ENCODE peak calls at places on chromosomes 12 and 14, in nine cellular contexts. P is omental fat pad, A is fibroblast of mammary gland, R is fibroblast of the aortic adventitia, K is PC-9, D is AG09309, N is endothelial cell, Z is fibroblast of villous mesenchyme, Y is glutamatergic neuron. V is an unnamed sample.

GRCh38 chr12:20368653-20369163 is 371 bp downstream of the PDE3A start:
- DNase-seq in K (no peak), P (no peak), Z (peak), Y (peak), N (peak), A (peak), D (no peak), R (peak), V (no peak)

GRCh38 chr12:68236421-68237059 is 10.9 kb upstream of the IL26 start:
- DNase-seq in D (no peak), R (peak), P (no peak), A (peak), K (no peak), N (no peak), Y (no peak), Z (peak), V (no peak)

GRCh38 chr12:86914716-86915115 is 658.5 kb upstream of the MGAT4C start:
- DNase-seq in Y (no peak), N (peak), R (peak), D (no peak), P (no peak), Z (peak), K (peak), A (peak), V (peak)

GRCh38 chr14:96634481-96634880 is 132.3 kb downstream of the PAPOLA start:
- DNase-seq in K (no peak), R (no peak), A (no peak), N (no peak), P (no peak), Z (no peak), D (no peak), Y (no peak), V (no peak)

GRCh38 chr14:74324945-74325361 is 22.2 kb upstream of the ABCD4 start:
- DNase-seq in Y (no peak), Z (peak), K (peak), R (peak), P (no peak), A (peak), N (no peak), D (no peak), V (no peak)

GRCh38 chr12:52395761-52396434 is 10.2 kb downstream of the KRT82 start:
- DNase-seq in D (no peak), N (peak), R (peak), Z (peak), K (peak), Y (no peak), P (no peak), A (peak), V (no peak)

GRCh38 chr14:96040836-96041371 is 1.7 kb downstream of the C14orf132 start:
- DNase-seq in N (no peak), D (no peak), K (no peak), P (no peak), A (no peak), Y (no peak), Z (peak), R (peak), V (no peak)

GRCh38 chr12:131507881-131508280 is 203.0 kb upstream of the SFSWAP start:
- DNase-seq in Y (no peak), Z (no peak), D (no peak), N (no peak), P (no peak), R (no peak), K (no peak), A (no peak), V (no peak)

GRCh38 chr14:68417007-68417659 is 375.7 kb downstream of the ZFP36L1 start:
- DNase-seq in D (no peak), Y (no peak), P (no peak), Z (no peak), N (no peak), K (no peak), A (no peak), R (no peak), V (no peak)

GRCh38 chr14:67943947-67944346 is 124.4 kb downstream of the RAD51B start:
- DNase-seq in D (peak), K (peak), P (no peak), R (peak), Z (peak), Y (peak), N (peak), A (peak), V (peak)

GRCh38 chr14:29558516-29558915 is 369.1 kb downstream of the PRKD1 start:
- DNase-seq in R (peak), A (no peak), D (peak), Z (peak), P (no peak), Y (no peak), N (no peak), K (no peak), V (no peak)

GRCh38 chr14:34539407-34540180 is at the start of gene EAPP:
- DNase-seq in Z (peak), K (peak), A (peak), N (peak), Y (peak), R (peak), P (peak), D (peak), V (peak)

GRCh38 chr12:1544991-1545700 is 49.2 kb downstream of the FBXL14 start:
- DNase-seq in D (no peak), P (no peak), A (peak), K (no peak), Y (no peak), R (peak), Z (peak), N (no peak), V (no peak)

GRCh38 chr14:105076296-105076804 is 11.1 kb upstream of the GPR132 start:
- DNase-seq in A (no peak), K (no peak), P (no peak), D (no peak), R (no peak), Z (no peak), N (no peak), Y (no peak), V (no peak)

GRCh38 chr14:41636492-41637392 is 30.1 kb downstream of the LRFN5 start:
- DNase-seq in Y (no peak), A (no peak), N (no peak), D (no peak), P (no peak), R (no peak), K (no peak), Z (no peak), V (no peak)

GRCh38 chr14:69315302-69315701 is 55.3 kb downstream of the GALNT16 start:
- DNase-seq in P (no peak), D (no peak), K (no peak), Y (no peak), R (no peak), A (peak), Z (no peak), N (no peak), V (no peak)

GRCh38 chr14:28987516-28987915 is 220.9 kb downstream of the FOXG1 start:
- DNase-seq in Z (peak), Y (no peak), N (no peak), K (no peak), D (no peak), R (peak), A (peak), P (no peak), V (no peak)

GRCh38 chr12:107393043-107393725 is 292.4 kb upstream of the PWP1 start:
- DNase-seq in D (no peak), K (no peak), Z (no peak), Y (no peak), N (no peak), A (no peak), P (no peak), R (no peak), V (no peak)

GRCh38 chr14:36279306-36280244 is 40.9 kb downstream of the MBIP start:
- DNase-seq in R (no peak), N (no peak), P (no peak), Z (no peak), Y (no peak), A (no peak), K (no peak), D (no peak), V (no peak)

DNA sequence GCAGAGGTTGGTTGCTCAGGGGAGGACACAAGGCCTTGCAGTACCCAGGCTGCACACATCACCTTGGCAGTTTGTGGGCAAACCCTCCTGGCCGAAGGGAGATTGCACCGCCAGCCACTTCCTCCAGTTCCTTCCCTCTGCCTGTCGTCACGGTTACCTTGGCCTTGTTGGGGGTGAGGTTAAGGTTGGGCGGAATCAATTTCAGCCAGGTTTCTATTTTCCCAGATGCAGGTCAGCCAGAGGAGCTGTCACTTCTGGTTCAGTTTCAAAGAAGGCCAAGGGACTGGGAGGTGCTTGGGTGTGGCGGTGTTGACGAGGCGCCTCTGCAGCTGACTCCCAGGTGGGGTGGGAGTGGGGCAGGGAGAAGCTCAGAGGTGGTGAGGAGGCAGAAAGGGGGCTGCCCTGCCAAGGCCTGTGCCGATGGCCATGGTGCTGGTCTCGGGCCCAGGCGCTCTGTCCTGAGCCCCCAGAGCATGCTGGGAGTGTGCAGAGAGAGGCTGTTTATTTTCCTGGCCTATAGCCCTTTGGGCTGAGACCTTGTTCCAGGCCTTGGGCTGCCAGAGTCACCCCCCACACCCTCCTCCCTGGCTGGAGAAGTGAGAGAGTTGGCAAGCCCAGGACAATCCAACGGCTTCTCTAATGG is 31.4 kb downstream of the JDP2 start:
- DNase-seq in Y (no peak), N (no peak), A (no peak), D (no peak), K (peak), R (no peak), Z (no peak), P (no peak), V (no peak)
- TF ChIP-seq CTCF in Y (no peak), N (no peak), A (no peak), D (no peak), K (no peak), R (no peak), Z (no peak), P (no peak), V (peak)

GRCh38 chr12:127494961-127495915 is 771.7 kb upstream of the TMEM132C start:
- DNase-seq in K (no peak), N (no peak), D (no peak), R (no peak), P (no peak), A (no peak), Z (no peak), Y (no peak), V (no peak)
- TF ChIP-seq CTCF in K (no peak), N (no peak), D (no peak), R (no peak), P (no peak), A (no peak), Z (no peak), Y (no peak), V (no peak)

DNA sequence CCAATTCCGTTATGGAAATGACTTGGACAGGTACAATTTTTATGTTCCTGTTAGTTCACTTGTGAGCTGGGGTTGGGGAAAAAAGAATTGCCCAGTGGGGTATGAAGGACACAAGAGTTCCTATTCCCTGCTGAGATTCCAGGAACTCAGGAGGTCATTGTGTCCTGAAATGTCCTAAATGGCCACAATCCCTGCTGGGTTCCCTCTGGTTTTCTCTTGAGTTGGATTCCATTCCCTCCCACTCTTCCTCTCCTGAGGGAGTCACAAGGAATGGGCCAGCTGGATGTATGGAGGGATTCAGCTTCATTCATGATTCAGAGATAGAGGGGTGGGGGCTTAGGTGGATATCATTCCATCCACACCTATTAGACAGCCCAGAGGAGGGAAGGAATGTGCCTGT is 34.5 kb upstream of the DCD start:
- DNase-seq in Y (no peak), R (no peak), N (no peak), D (no peak), Z (no peak), K (no peak), P (no peak), A (no peak), V (no peak)
- TF ChIP-seq CTCF in Y (no peak), R (no peak), N (no peak), D (no peak), Z (no peak), K (no peak), P (no peak), A (no peak), V (no peak)

DNA sequence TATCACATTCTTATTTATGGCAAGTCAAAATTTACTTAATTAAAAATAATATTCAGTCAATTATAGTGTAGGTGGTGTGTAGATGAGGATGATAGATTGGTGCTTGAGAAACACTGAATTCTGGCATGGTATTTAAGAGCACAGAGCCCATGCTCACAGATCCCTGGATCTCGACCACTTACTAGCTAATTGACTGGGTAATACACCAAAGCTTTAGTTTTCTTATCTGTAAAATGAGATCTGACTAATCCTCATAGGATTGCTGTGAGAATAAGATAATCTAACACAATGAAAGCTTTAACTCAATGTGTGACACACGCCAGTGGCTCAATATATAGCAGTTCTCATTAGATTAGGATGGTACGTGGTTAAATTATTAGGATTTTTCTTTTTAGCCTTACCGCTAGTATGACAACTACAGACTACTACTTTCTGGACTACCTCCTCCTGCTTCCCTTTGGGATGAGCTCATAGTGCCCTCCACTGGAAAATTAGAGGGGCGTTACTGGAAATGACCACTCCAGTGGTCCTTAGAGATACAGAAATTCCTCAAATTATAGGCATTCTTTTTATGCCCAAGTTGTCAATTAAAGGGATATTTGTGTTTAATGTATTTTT is 482.8 kb upstream of the TBX3 start:
- DNase-seq in R (peak), Y (no peak), K (no peak), Z (peak), N (no peak), A (peak), P (no peak), D (peak), V (no peak)
- TF ChIP-seq CTCF in R (no peak), Y (no peak), K (no peak), Z (peak), N (no peak), A (peak), P (no peak), D (peak), V (no peak)

GRCh38 chr14:38310420-38310995 is 54.6 kb upstream of the CLEC14A start:
- DNase-seq in R (no peak), Z (no peak), Y (no peak), N (no peak), P (no peak), K (no peak), A (no peak), D (no peak), V (no peak)
- TF ChIP-seq CTCF in R (no peak), Z (no peak), Y (no peak), N (no peak), P (no peak), K (no peak), A (no peak), D (no peak), V (no peak)

DNA sequence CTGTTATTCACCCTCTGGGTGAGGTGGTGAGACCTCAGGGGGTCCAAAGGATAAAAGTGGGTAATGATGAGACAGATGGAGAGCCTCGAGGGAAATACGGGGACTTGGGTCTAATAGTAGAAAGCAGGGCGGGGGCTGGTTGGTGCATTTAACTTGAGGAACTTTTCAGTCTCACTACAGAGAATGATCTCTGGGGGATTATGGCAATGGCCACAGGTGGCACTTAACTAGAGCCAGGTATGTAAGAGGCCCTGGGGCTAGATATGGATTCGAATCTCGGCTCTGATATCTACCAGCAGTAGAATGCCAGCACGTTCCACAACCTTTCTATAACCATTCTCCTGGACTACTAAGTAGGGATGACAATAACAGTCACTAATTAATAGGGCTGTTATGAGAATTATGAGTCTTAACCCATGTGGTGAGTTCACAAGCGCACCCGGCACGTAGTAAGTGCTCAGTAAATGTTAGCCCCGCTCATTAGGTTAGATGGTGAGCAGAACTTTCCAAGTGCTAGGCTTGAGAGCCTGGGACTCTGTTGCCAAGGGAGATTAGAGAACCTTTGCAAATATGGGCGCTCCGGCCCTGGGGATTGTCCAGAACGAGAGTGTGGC is 893 bp upstream of the PLXNC1 start:
- DNase-seq in A (no peak), Y (no peak), N (no peak), K (no peak), P (no peak), Z (no peak), R (no peak), D (no peak), V (no peak)
- TF ChIP-seq CTCF in A (no peak), Y (no peak), N (no peak), K (no peak), P (no peak), Z (no peak), R (no peak), D (no peak), V (no peak)